ENCODE peak calls at places on chromosomes 3 and 15, in seven cellular contexts. One of them, this sample, is unnamed.

GRCh38 chr15:80609512-80609946 is 85.6 kb upstream of the ABHD17C start:
- DNase-seq in SJCRH30: no peak
- DNase-seq in body of pancreas: no peak
- DNase-seq in CD4-positive, alpha-beta T cell: no peak
- DNase-seq in WERI-Rb-1: no peak
- DNase-seq in right atrium auricular region: peak
- DNase-seq in neuronal stem cell: no peak
- DNase-seq in this sample: peak

GRCh38 chr15:75172168-75172841 is 29.4 kb upstream of the C15orf39 start:
- DNase-seq in right atrium auricular region: no peak
- DNase-seq in neuronal stem cell: no peak
- DNase-seq in SJCRH30: no peak
- DNase-seq in body of pancreas: no peak
- DNase-seq in CD4-positive, alpha-beta T cell: no peak
- DNase-seq in WERI-Rb-1: no peak
- DNase-seq in this sample: no peak

GRCh38 chr3:128252083-128252482 is 98.8 kb downstream of the EEFSEC start:
- DNase-seq in neuronal stem cell: no peak
- DNase-seq in WERI-Rb-1: no peak
- DNase-seq in right atrium auricular region: no peak
- DNase-seq in SJCRH30: no peak
- DNase-seq in CD4-positive, alpha-beta T cell: no peak
- DNase-seq in body of pancreas: no peak
- DNase-seq in this sample: no peak

GRCh38 chr15:69390575-69390974 is 23.6 kb upstream of the KIF23 start:
- DNase-seq in WERI-Rb-1: no peak
- DNase-seq in neuronal stem cell: no peak
- DNase-seq in right atrium auricular region: peak
- DNase-seq in body of pancreas: no peak
- DNase-seq in SJCRH30: no peak
- DNase-seq in CD4-positive, alpha-beta T cell: no peak
- DNase-seq in this sample: peak

GRCh38 chr3:14725015-14725431 is 50.1 kb downstream of the C3orf20 start:
- DNase-seq in neuronal stem cell: no peak
- DNase-seq in CD4-positive, alpha-beta T cell: no peak
- DNase-seq in body of pancreas: no peak
- DNase-seq in WERI-Rb-1: no peak
- DNase-seq in SJCRH30: no peak
- DNase-seq in right atrium auricular region: no peak
- DNase-seq in this sample: no peak

GRCh38 chr15:56871180-56871579 is 47.3 kb upstream of the TCF12 start:
- DNase-seq in SJCRH30: peak
- DNase-seq in right atrium auricular region: no peak
- DNase-seq in neuronal stem cell: no peak
- DNase-seq in WERI-Rb-1: no peak
- DNase-seq in body of pancreas: no peak
- DNase-seq in CD4-positive, alpha-beta T cell: no peak
- DNase-seq in this sample: peak

GRCh38 chr3:148881286-148881685 is 16.2 kb downstream of the CPA3 start:
- DNase-seq in neuronal stem cell: no peak
- DNase-seq in CD4-positive, alpha-beta T cell: no peak
- DNase-seq in SJCRH30: no peak
- DNase-seq in WERI-Rb-1: no peak
- DNase-seq in right atrium auricular region: no peak
- DNase-seq in body of pancreas: no peak
- DNase-seq in this sample: no peak

GRCh38 chr3:17579289-17580031 is 163.0 kb downstream of the TBC1D5 start:
- DNase-seq in neuronal stem cell: no peak
- DNase-seq in WERI-Rb-1: no peak
- DNase-seq in SJCRH30: no peak
- DNase-seq in CD4-positive, alpha-beta T cell: no peak
- DNase-seq in right atrium auricular region: no peak
- DNase-seq in body of pancreas: no peak
- DNase-seq in this sample: peak

GRCh38 chr15:80730931-80731330 is 35.8 kb downstream of the ABHD17C start:
- DNase-seq in CD4-positive, alpha-beta T cell: no peak
- DNase-seq in WERI-Rb-1: no peak
- DNase-seq in neuronal stem cell: no peak
- DNase-seq in body of pancreas: no peak
- DNase-seq in SJCRH30: no peak
- DNase-seq in right atrium auricular region: no peak
- DNase-seq in this sample: no peak

GRCh38 chr3:170999737-171000242 is 26.7 kb downstream of the SLC2A2 start:
- DNase-seq in SJCRH30: peak
- DNase-seq in body of pancreas: peak
- DNase-seq in WERI-Rb-1: no peak
- DNase-seq in CD4-positive, alpha-beta T cell: no peak
- DNase-seq in right atrium auricular region: no peak
- DNase-seq in neuronal stem cell: no peak
- DNase-seq in this sample: peak

GRCh38 chr3:169510378-169510777 is 153.1 kb downstream of the MECOM start:
- DNase-seq in neuronal stem cell: no peak
- DNase-seq in SJCRH30: no peak
- DNase-seq in WERI-Rb-1: no peak
- DNase-seq in right atrium auricular region: no peak
- DNase-seq in CD4-positive, alpha-beta T cell: no peak
- DNase-seq in body of pancreas: no peak
- DNase-seq in this sample: no peak

GRCh38 chr15:65189102-65189740 is 4.1 kb upstream of the CLPX start:
- DNase-seq in SJCRH30: peak
- DNase-seq in WERI-Rb-1: peak
- DNase-seq in body of pancreas: no peak
- DNase-seq in CD4-positive, alpha-beta T cell: no peak
- DNase-seq in neuronal stem cell: peak
- DNase-seq in right atrium auricular region: no peak
- DNase-seq in this sample: peak

GRCh38 chr3:124117486-124117885 is 125.6 kb upstream of the ROPN1 start:
- DNase-seq in body of pancreas: no peak
- DNase-seq in CD4-positive, alpha-beta T cell: no peak
- DNase-seq in SJCRH30: no peak
- DNase-seq in right atrium auricular region: peak
- DNase-seq in neuronal stem cell: no peak
- DNase-seq in WERI-Rb-1: no peak
- DNase-seq in this sample: no peak

GRCh38 chr3:128745742-128746141 is 19.8 kb downstream of the RAB7A start:
- DNase-seq in body of pancreas: no peak
- DNase-seq in right atrium auricular region: no peak
- DNase-seq in SJCRH30: no peak
- DNase-seq in WERI-Rb-1: no peak
- DNase-seq in CD4-positive, alpha-beta T cell: no peak
- DNase-seq in neuronal stem cell: no peak
- DNase-seq in this sample: no peak

GRCh38 chr3:151707216-151707615 is 26.5 kb upstream of the AADACL2 start:
- DNase-seq in WERI-Rb-1: no peak
- DNase-seq in SJCRH30: no peak
- DNase-seq in neuronal stem cell: no peak
- DNase-seq in body of pancreas: no peak
- DNase-seq in CD4-positive, alpha-beta T cell: no peak
- DNase-seq in right atrium auricular region: no peak
- DNase-seq in this sample: no peak

GRCh38 chr15:90442423-90442822 is 54.4 kb downstream of the IQGAP1 start:
- DNase-seq in SJCRH30: no peak
- DNase-seq in right atrium auricular region: no peak
- DNase-seq in body of pancreas: no peak
- DNase-seq in neuronal stem cell: no peak
- DNase-seq in CD4-positive, alpha-beta T cell: no peak
- DNase-seq in WERI-Rb-1: no peak
- DNase-seq in this sample: no peak

GRCh38 chr3:79421273-79421672 is 346.5 kb downstream of the ROBO1 start:
- DNase-seq in neuronal stem cell: no peak
- DNase-seq in body of pancreas: no peak
- DNase-seq in right atrium auricular region: no peak
- DNase-seq in SJCRH30: peak
- DNase-seq in WERI-Rb-1: no peak
- DNase-seq in CD4-positive, alpha-beta T cell: no peak
- DNase-seq in this sample: no peak

GRCh38 chr15:100693451-100693850 is 91.1 kb downstream of the ASB7 start:
- DNase-seq in CD4-positive, alpha-beta T cell: no peak
- DNase-seq in WERI-Rb-1: no peak
- DNase-seq in body of pancreas: no peak
- DNase-seq in neuronal stem cell: no peak
- DNase-seq in SJCRH30: no peak
- DNase-seq in right atrium auricular region: no peak
- DNase-seq in this sample: no peak

GRCh38 chr15:78077053-78077859 is at the start of gene TBC1D2B:
- DNase-seq in right atrium auricular region: no peak
- DNase-seq in neuronal stem cell: peak
- DNase-seq in body of pancreas: peak
- DNase-seq in SJCRH30: peak
- DNase-seq in CD4-positive, alpha-beta T cell: peak
- DNase-seq in WERI-Rb-1: peak
- DNase-seq in this sample: peak

GRCh38 chr15:78075490-78076230 is 1.9 kb downstream of the TBC1D2B start:
- DNase-seq in body of pancreas: peak
- DNase-seq in neuronal stem cell: peak
- DNase-seq in WERI-Rb-1: no peak
- DNase-seq in CD4-positive, alpha-beta T cell: no peak
- DNase-seq in SJCRH30: peak
- DNase-seq in right atrium auricular region: no peak
- DNase-seq in this sample: peak

GRCh38 chr15:78077860-78078187 is 313 bp upstream of the TBC1D2B start:
- DNase-seq in right atrium auricular region: no peak
- DNase-seq in body of pancreas: no peak
- DNase-seq in SJCRH30: no peak
- DNase-seq in neuronal stem cell: no peak
- DNase-seq in WERI-Rb-1: no peak
- DNase-seq in CD4-positive, alpha-beta T cell: no peak
- DNase-seq in this sample: no peak

GRCh38 chr15:78079296-78080087 is 2.0 kb upstream of the TBC1D2B start:
- DNase-seq in body of pancreas: peak
- DNase-seq in CD4-positive, alpha-beta T cell: no peak
- DNase-seq in right atrium auricular region: no peak
- DNase-seq in WERI-Rb-1: no peak
- DNase-seq in neuronal stem cell: no peak
- DNase-seq in SJCRH30: no peak
- DNase-seq in this sample: no peak

GRCh38 chr15:78076231-78077052 is 1.1 kb downstream of the TBC1D2B start:
- DNase-seq in neuronal stem cell: no peak
- DNase-seq in right atrium auricular region: no peak
- DNase-seq in CD4-positive, alpha-beta T cell: no peak
- DNase-seq in WERI-Rb-1: peak
- DNase-seq in SJCRH30: no peak
- DNase-seq in body of pancreas: peak
- DNase-seq in this sample: no peak
- H3K27ac ChIP-seq in neuronal stem cell: no peak
- H3K27ac ChIP-seq in right atrium auricular region: peak
- H3K27ac ChIP-seq in CD4-positive, alpha-beta T cell: peak
- H3K27ac ChIP-seq in WERI-Rb-1: peak
- H3K27ac ChIP-seq in SJCRH30: peak
- H3K27ac ChIP-seq in body of pancreas: peak
- H3K27ac ChIP-seq in this sample: peak

GRCh38 chr3:47016934-47017435 is 37.5 kb downstream of the NBEAL2 start:
- DNase-seq in neuronal stem cell: no peak
- DNase-seq in CD4-positive, alpha-beta T cell: no peak
- DNase-seq in SJCRH30: peak
- DNase-seq in body of pancreas: no peak
- DNase-seq in WERI-Rb-1: no peak
- DNase-seq in right atrium auricular region: no peak
- DNase-seq in this sample: no peak
- H3K27ac ChIP-seq in neuronal stem cell: no peak
- H3K27ac ChIP-seq in CD4-positive, alpha-beta T cell: no peak
- H3K27ac ChIP-seq in SJCRH30: no peak
- H3K27ac ChIP-seq in body of pancreas: no peak
- H3K27ac ChIP-seq in WERI-Rb-1: no peak
- H3K27ac ChIP-seq in right atrium auricular region: no peak
- H3K27ac ChIP-seq in this sample: no peak

DNA sequence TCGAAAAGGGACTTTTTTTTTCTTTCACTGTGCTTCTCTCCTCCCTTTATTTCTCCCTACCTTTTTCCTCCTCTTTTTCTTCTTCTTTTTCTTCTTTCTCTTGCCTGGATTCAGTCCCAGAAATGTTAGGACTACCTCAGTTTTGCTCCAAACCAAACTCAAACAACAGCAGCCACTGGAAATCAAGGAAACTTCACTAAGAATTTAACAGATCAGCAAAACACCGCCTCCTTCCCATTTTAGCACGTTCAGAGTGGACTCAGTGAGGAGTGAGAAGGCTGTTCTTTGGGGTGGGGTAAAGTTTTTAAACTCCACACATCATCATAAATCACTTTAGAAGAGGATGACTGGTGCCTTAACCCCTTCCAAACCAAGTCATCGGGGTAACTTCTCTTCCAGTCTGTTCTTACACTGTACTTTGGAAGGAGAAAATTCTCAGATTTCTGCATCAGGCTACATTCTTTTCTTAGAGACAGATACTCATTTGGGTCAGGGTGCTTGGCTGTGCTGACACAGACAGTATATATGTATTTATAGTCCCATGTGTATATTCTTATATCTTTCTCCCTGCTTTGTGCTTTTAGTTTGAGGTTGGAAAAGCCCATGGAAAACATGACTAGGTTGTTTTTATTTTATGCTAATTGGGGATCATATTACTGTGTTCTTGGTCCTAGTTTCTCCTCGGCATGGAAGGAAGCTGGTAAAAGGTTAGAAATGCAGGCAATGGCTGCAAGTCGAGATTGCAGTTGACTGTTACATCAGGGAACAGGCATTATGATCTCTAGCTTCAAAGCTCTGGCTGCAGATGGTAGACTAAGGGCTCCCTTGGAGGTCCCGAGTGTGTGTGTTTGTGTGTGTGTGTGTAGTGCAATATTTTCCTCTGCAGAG is at the start of gene CCDC80:
- DNase-seq in body of pancreas: no peak
- DNase-seq in CD4-positive, alpha-beta T cell: no peak
- DNase-seq in neuronal stem cell: no peak
- DNase-seq in SJCRH30: peak
- DNase-seq in WERI-Rb-1: no peak
- DNase-seq in right atrium auricular region: no peak
- DNase-seq in this sample: peak
- H3K27ac ChIP-seq in body of pancreas: peak
- H3K27ac ChIP-seq in CD4-positive, alpha-beta T cell: no peak
- H3K27ac ChIP-seq in neuronal stem cell: peak
- H3K27ac ChIP-seq in SJCRH30: peak
- H3K27ac ChIP-seq in WERI-Rb-1: no peak
- H3K27ac ChIP-seq in right atrium auricular region: peak
- H3K27ac ChIP-seq in this sample: no peak

GRCh38 chr3:114221165-114221880 is 16.1 kb downstream of the ZNF80 start:
- DNase-seq in right atrium auricular region: no peak
- DNase-seq in CD4-positive, alpha-beta T cell: peak
- DNase-seq in SJCRH30: no peak
- DNase-seq in neuronal stem cell: no peak
- DNase-seq in body of pancreas: no peak
- DNase-seq in WERI-Rb-1: no peak
- DNase-seq in this sample: no peak

GRCh38 chr3:114221881-114222264 is 15.5 kb downstream of the ZNF80 start:
- DNase-seq in WERI-Rb-1: no peak
- DNase-seq in SJCRH30: no peak
- DNase-seq in right atrium auricular region: no peak
- DNase-seq in neuronal stem cell: no peak
- DNase-seq in body of pancreas: no peak
- DNase-seq in CD4-positive, alpha-beta T cell: no peak
- DNase-seq in this sample: no peak

GRCh38 chr3:114226313-114226712 is 11.1 kb downstream of the ZNF80 start:
- DNase-seq in SJCRH30: no peak
- DNase-seq in neuronal stem cell: no peak
- DNase-seq in body of pancreas: no peak
- DNase-seq in right atrium auricular region: no peak
- DNase-seq in WERI-Rb-1: no peak
- DNase-seq in CD4-positive, alpha-beta T cell: no peak
- DNase-seq in this sample: no peak

GRCh38 chr3:114219741-114220140 is 17.6 kb downstream of the ZNF80 start:
- DNase-seq in WERI-Rb-1: no peak
- DNase-seq in SJCRH30: no peak
- DNase-seq in right atrium auricular region: no peak
- DNase-seq in neuronal stem cell: no peak
- DNase-seq in body of pancreas: no peak
- DNase-seq in CD4-positive, alpha-beta T cell: no peak
- DNase-seq in this sample: no peak

GRCh38 chr3:114223146-114223545 is 14.2 kb downstream of the ZNF80 start:
- DNase-seq in right atrium auricular region: no peak
- DNase-seq in neuronal stem cell: no peak
- DNase-seq in CD4-positive, alpha-beta T cell: no peak
- DNase-seq in body of pancreas: no peak
- DNase-seq in WERI-Rb-1: no peak
- DNase-seq in SJCRH30: no peak
- DNase-seq in this sample: no peak
- H3K27ac ChIP-seq in right atrium auricular region: no peak
- H3K27ac ChIP-seq in neuronal stem cell: no peak
- H3K27ac ChIP-seq in CD4-positive, alpha-beta T cell: no peak
- H3K27ac ChIP-seq in body of pancreas: no peak
- H3K27ac ChIP-seq in WERI-Rb-1: no peak
- H3K27ac ChIP-seq in SJCRH30: no peak
- H3K27ac ChIP-seq in this sample: no peak